ENCODE peak calls at places on chromosomes 12 and 14, in five cellular contexts. O is SK-N-SH, D is HCT116, G is HepG2, K is H1. A is an unnamed sample.
A peak's percentile ranks its signal among the peaks of the same experiment; 100 is the strongest.

GRCh38 chr14:73712540-73713141 is 1.5 kb downstream of the PNMA1 start:
- DNase-seq in O (peak; percentile 65), D (no peak), G (no peak), K (no peak), A (peak; percentile 58)

GRCh38 chr14:104546591-104547309 is 32.8 kb upstream of the C14orf180 start:
- DNase-seq in O (peak; percentile 17), D (no peak), G (no peak), K (peak; percentile 43), A (no peak)

GRCh38 chr12:27272375-27273028 is 28.4 kb downstream of the STK38L start:
- DNase-seq in O (no peak), D (no peak), G (peak; percentile 43), K (no peak), A (no peak)

GRCh38 chr12:24293549-24293948 is 344.1 kb upstream of the SOX5 start:
- DNase-seq in O (no peak), D (no peak), G (no peak), K (no peak), A (no peak)

GRCh38 chr12:119725523-119725922 is 57.6 kb downstream of the PRKAB1 start:
- DNase-seq in O (no peak), D (no peak), G (no peak), K (no peak), A (no peak)

GRCh38 chr14:70192915-70193314 is 4.2 kb upstream of the SLC8A3 start:
- DNase-seq in O (peak; percentile 29), D (no peak), G (peak; percentile 10), K (no peak), A (no peak)

GRCh38 chr12:64160718-64161060 is 61.4 kb downstream of the KICS2 start:
- DNase-seq in O (no peak), D (no peak), G (no peak), K (no peak), A (no peak)

GRCh38 chr12:98725481-98726247 is 80.6 kb downstream of the APAF1 start:
- DNase-seq in O (peak; percentile 46), D (peak; percentile 21), G (peak; percentile 28), K (no peak), A (peak; percentile 64)

GRCh38 chr14:72186461-72187035 is 254.3 kb downstream of the RGS6 start:
- DNase-seq in O (no peak), D (no peak), G (no peak), K (no peak), A (no peak)

GRCh38 chr14:80942158-80942738 is 710 bp upstream of the CEP128 start:
- DNase-seq in O (no peak), D (no peak), G (no peak), K (no peak), A (no peak)

GRCh38 chr12:131985145-131985875 is 35.6 kb downstream of the EP400 start:
- DNase-seq in O (no peak), D (no peak), G (no peak), K (peak; percentile 38), A (no peak)

GRCh38 chr12:62717636-62718035 is 217.3 kb downstream of the PPM1H start:
- DNase-seq in O (no peak), D (no peak), G (no peak), K (no peak), A (no peak)

GRCh38 chr14:91374287-91374880 is 43.2 kb downstream of the CCDC88C start:
- DNase-seq in O (no peak), D (no peak), G (no peak), K (no peak), A (no peak)

GRCh38 chr14:99272669-99273024 is 650 bp upstream of the BCL11B start:
- DNase-seq in O (no peak), D (no peak), G (no peak), K (no peak), A (peak; percentile 55)

GRCh38 chr14:54683882-54684794 is 117.2 kb downstream of the SAMD4A start:
- DNase-seq in O (peak; percentile 66), D (no peak), G (no peak), K (peak; percentile 76), A (no peak)

GRCh38 chr14:71554323-71554722 is 377.9 kb upstream of the RGS6 start:
- DNase-seq in O (no peak), D (no peak), G (no peak), K (no peak), A (no peak)

GRCh38 chr14:96261053-96261452 is 5.0 kb downstream of the BDKRB1 start:
- DNase-seq in O (no peak), D (no peak), G (no peak), K (no peak), A (peak; percentile 51)

GRCh38 chr12:87082756-87083155 is 826.6 kb upstream of the MGAT4C start:
- DNase-seq in O (no peak), D (no peak), G (no peak), K (no peak), A (no peak)

GRCh38 chr14:52355016-52355430 is 40.9 kb downstream of the PTGER2 start:
- DNase-seq in O (no peak), D (no peak), G (no peak), K (no peak), A (no peak)

GRCh38 chr14:85867450-85867849 is 337.5 kb downstream of the FLRT2 start:
- DNase-seq in O (no peak), D (no peak), G (no peak), K (no peak), A (peak; percentile 15)

GRCh38 chr14:61491224-61491623 is 169.8 kb downstream of the PRKCH start:
- DNase-seq in O (no peak), D (no peak), G (peak; percentile 84), K (no peak), A (peak; percentile 49)

GRCh38 chr14:61488417-61488816 is 167.0 kb downstream of the PRKCH start:
- DNase-seq in O (no peak), D (no peak), G (no peak), K (no peak), A (no peak)

GRCh38 chr14:61489002-61489401 is 167.6 kb downstream of the PRKCH start:
- DNase-seq in O (no peak), D (no peak), G (no peak), K (no peak), A (no peak)

GRCh38 chr14:61489527-61489926 is 168.1 kb downstream of the PRKCH start:
- DNase-seq in O (no peak), D (no peak), G (peak; percentile 37), K (no peak), A (no peak)

DNA sequence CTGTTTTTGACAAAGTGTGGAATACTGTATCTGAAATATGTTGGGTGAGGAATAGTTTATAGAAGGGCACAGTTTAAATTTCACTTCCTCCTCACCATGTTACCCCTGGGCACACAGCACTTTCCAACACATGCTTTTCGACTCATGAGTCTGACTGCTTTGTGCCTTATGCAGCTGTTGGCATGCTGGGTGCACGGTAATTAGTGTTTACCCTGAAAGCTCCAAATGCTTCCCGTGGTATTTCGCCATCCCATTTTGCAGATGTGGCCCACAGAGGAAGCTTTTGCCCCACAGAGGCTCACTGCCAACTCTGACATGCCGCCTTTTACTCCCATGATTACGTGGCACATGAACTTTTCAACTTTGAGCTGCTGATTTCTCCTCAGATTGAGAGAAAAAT is 168.6 kb downstream of the PRKCH start:
- DNase-seq in O (no peak), D (no peak), G (no peak), K (no peak), A (no peak)
- TF ChIP-seq JUND in O (no peak), D (no peak), G (no peak), K (no peak), A (no peak)

GRCh38 chr12:89791286-89791685 is 82.6 kb upstream of the ATP2B1 start:
- DNase-seq in O (no peak), D (no peak), G (no peak), K (no peak), A (no peak)

GRCh38 chr12:89786177-89786810 is 77.7 kb upstream of the ATP2B1 start:
- DNase-seq in O (no peak), D (no peak), G (no peak), K (no peak), A (no peak)

GRCh38 chr12:89793946-89794345 is 85.3 kb upstream of the ATP2B1 start:
- DNase-seq in O (no peak), D (no peak), G (no peak), K (no peak), A (no peak)

DNA sequence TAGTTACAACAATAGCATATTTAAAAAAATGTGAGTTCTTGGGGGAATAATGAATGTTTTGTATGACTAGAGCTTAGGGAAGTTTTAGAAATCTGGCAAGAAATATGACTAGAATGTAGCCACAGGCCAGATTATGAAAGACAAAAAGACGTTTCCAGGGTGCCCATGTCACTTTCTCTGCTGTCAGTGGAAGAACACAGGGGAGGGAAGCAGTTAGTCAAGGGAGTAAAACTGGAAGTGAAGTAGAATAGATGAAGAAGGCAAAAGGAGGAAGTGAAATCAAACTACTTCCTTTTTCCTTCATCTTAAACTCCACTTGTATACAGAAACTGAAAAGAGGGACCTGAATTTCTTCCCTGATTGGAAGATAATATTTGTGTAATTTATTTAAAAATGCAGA is 81.2 kb upstream of the ATP2B1 start:
- DNase-seq in O (no peak), D (no peak), G (no peak), K (no peak), A (no peak)
- TF ChIP-seq JUND in O (no peak), D (no peak), G (no peak), K (no peak), A (no peak)

GRCh38 chr14:22482782-22483553 is 106.1 kb downstream of the DAD1 start:
- DNase-seq in O (no peak), D (no peak), G (no peak), K (no peak), A (no peak)

GRCh38 chr14:22484638-22485037 is 104.4 kb downstream of the DAD1 start:
- DNase-seq in O (no peak), D (no peak), G (no peak), K (no peak), A (no peak)

GRCh38 chr14:22487401-22487800 is 101.6 kb downstream of the DAD1 start:
- DNase-seq in O (no peak), D (no peak), G (no peak), K (no peak), A (no peak)

GRCh38 chr14:22483863-22484593 is 105.0 kb downstream of the DAD1 start:
- DNase-seq in O (no peak), D (no peak), G (no peak), K (no peak), A (no peak)

GRCh38 chr14:22485178-22485577 is 103.8 kb downstream of the DAD1 start:
- DNase-seq in O (no peak), D (no peak), G (no peak), K (no peak), A (no peak)
- TF ChIP-seq JUND in O (no peak), D (no peak), G (no peak), K (no peak), A (no peak)

GRCh38 chr12:107337354-107338095 is 244.2 kb upstream of the CRY1 start:
- DNase-seq in O (no peak), D (no peak), G (no peak), K (no peak), A (no peak)
- TF ChIP-seq JUND in O (no peak), D (peak; percentile 26), G (no peak), K (no peak), A (no peak)

A was measured in T47D.